ENCODE peak calls at places on chromosomes 1 and 21, in nine cellular contexts. G is NT2/D1, H is neural progenitor cell, V is midbrain, X is neural crest cell, P is aorta, T is foreskin melanocyte, L is head of caudate nucleus, J is ureter. B is an unnamed sample.

GRCh38 chr1:39632491-39633417 is 6.7 kb downstream of the HEYL start:
- DNase-seq in G (no peak), H (peak), V (peak), X (peak), P (peak), T (no peak), L (peak), J (no peak), B (peak)

GRCh38 chr1:215426101-215426500 is 141.0 kb upstream of the KCTD3 start:
- DNase-seq in G (no peak), H (no peak), V (no peak), X (no peak), P (no peak), T (no peak), L (no peak), J (no peak), B (no peak)

GRCh38 chr1:25727819-25728286 is 72.1 kb upstream of the SELENON start:
- DNase-seq in G (no peak), H (peak), V (peak), X (no peak), P (peak), T (no peak), L (peak), J (peak), B (peak)

GRCh38 chr1:200224315-200224714 is 185.5 kb downstream of the ZNF281 start:
- DNase-seq in G (peak), H (no peak), V (no peak), X (no peak), P (no peak), T (peak), L (no peak), J (no peak), B (peak)

GRCh38 chr1:28144203-28145135 is 32.0 kb downstream of the PTAFR start:
- DNase-seq in G (no peak), H (no peak), V (no peak), X (no peak), P (no peak), T (no peak), L (no peak), J (no peak), B (peak)

GRCh38 chr1:147579532-147580199 is 38.4 kb downstream of the BCL9 start:
- DNase-seq in G (no peak), H (no peak), V (no peak), X (no peak), P (no peak), T (peak), L (no peak), J (no peak), B (peak)

GRCh38 chr1:59967780-59968179 is 41.2 kb upstream of the CYP2J2 start:
- DNase-seq in G (no peak), H (no peak), V (no peak), X (no peak), P (no peak), T (no peak), L (no peak), J (no peak), B (no peak)

GRCh38 chr1:185409763-185410528 is 92.9 kb upstream of the IVNS1ABP start:
- DNase-seq in G (no peak), H (no peak), V (no peak), X (no peak), P (no peak), T (peak), L (no peak), J (no peak), B (no peak)

GRCh38 chr1:5235355-5235899 is 581.0 kb downstream of the AJAP1 start:
- DNase-seq in G (no peak), H (no peak), V (no peak), X (no peak), P (no peak), T (no peak), L (no peak), J (no peak), B (no peak)

GRCh38 chr1:241590734-241591133 is 49.4 kb downstream of the CHML start:
- DNase-seq in G (no peak), H (no peak), V (no peak), X (no peak), P (no peak), T (no peak), L (no peak), J (no peak), B (no peak)

GRCh38 chr1:234842726-234843641 is 233.0 kb upstream of the IRF2BP2 start:
- DNase-seq in G (no peak), H (no peak), V (no peak), X (no peak), P (peak), T (no peak), L (peak), J (no peak), B (peak)

GRCh38 chr1:54837002-54837853 is 36.1 kb upstream of the TTC22 start:
- DNase-seq in G (no peak), H (no peak), V (no peak), X (no peak), P (no peak), T (no peak), L (no peak), J (peak), B (no peak)

GRCh38 chr1:214548988-214549387 is 2.4 kb downstream of the PTPN14 start:
- DNase-seq in G (no peak), H (peak), V (peak), X (no peak), P (no peak), T (peak), L (no peak), J (no peak), B (no peak)

GRCh38 chr1:97160796-97161195 is 439.2 kb downstream of the PTBP2 start:
- DNase-seq in G (no peak), H (no peak), V (peak), X (no peak), P (no peak), T (no peak), L (no peak), J (no peak), B (peak)

GRCh38 chr21:34695434-34695833 is 26.6 kb downstream of the CLIC6 start:
- DNase-seq in G (no peak), H (no peak), V (no peak), X (no peak), P (no peak), T (no peak), L (no peak), J (no peak), B (no peak)

GRCh38 chr1:153951801-153952200 is 5.3 kb upstream of the DENND4B start:
- DNase-seq in G (no peak), H (no peak), V (no peak), X (no peak), P (no peak), T (no peak), L (no peak), J (no peak), B (no peak)

GRCh38 chr1:17826165-17826488 is 71.0 kb downstream of the ACTL8 start:
- DNase-seq in G (peak), H (peak), V (no peak), X (peak), P (peak), T (no peak), L (peak), J (no peak), B (peak)

GRCh38 chr1:12204140-12204539 is 25.7 kb upstream of the VPS13D start:
- DNase-seq in G (no peak), H (no peak), V (no peak), X (no peak), P (no peak), T (no peak), L (no peak), J (no peak), B (no peak)

GRCh38 chr21:44764319-44765230 is 37.0 kb downstream of the UBE2G2 start:
- DNase-seq in G (no peak), H (peak), V (no peak), X (no peak), P (no peak), T (no peak), L (no peak), J (no peak), B (no peak)

GRCh38 chr1:228151526-228151925 is 1.8 kb downstream of the GJC2 start:
- DNase-seq in G (no peak), H (no peak), V (no peak), X (no peak), P (peak), T (no peak), L (peak), J (no peak), B (no peak)

GRCh38 chr1:215181518-215181917 is 99.0 kb downstream of the KCNK2 start:
- DNase-seq in G (no peak), H (peak), V (no peak), X (no peak), P (no peak), T (no peak), L (no peak), J (no peak), B (peak)

GRCh38 chr1:54850737-54851136 is 36.3 kb downstream of the DHCR24 start:
- DNase-seq in G (no peak), H (no peak), V (no peak), X (no peak), P (peak), T (no peak), L (no peak), J (no peak), B (peak)